ENCODE peak calls at places on chromosomes 6 and 20, in nine cellular contexts. One of them, this sample, is unnamed.

GRCh38 chr6:86526238-86526637 is 411.1 kb upstream of the HTR1E start:
- DNase-seq in RWPE1: no peak
- DNase-seq in fibroblast of the aortic adventitia: no peak
- DNase-seq in SK-N-SH: no peak
- DNase-seq in epithelial cell of esophagus: peak
- DNase-seq in HCT116: no peak
- DNase-seq in HFFc6: no peak
- DNase-seq in PC-3: no peak
- DNase-seq in CD8-positive, alpha-beta T cell: no peak
- DNase-seq in this sample: no peak

GRCh38 chr6:112560651-112561050 is 213.5 kb downstream of the RFPL4B start:
- DNase-seq in RWPE1: no peak
- DNase-seq in fibroblast of the aortic adventitia: no peak
- DNase-seq in SK-N-SH: no peak
- DNase-seq in epithelial cell of esophagus: no peak
- DNase-seq in HCT116: no peak
- DNase-seq in HFFc6: no peak
- DNase-seq in PC-3: peak
- DNase-seq in CD8-positive, alpha-beta T cell: no peak
- DNase-seq in this sample: no peak

GRCh38 chr20:39190666-39191570 is 228.8 kb downstream of the DHX35 start:
- DNase-seq in RWPE1: peak
- DNase-seq in fibroblast of the aortic adventitia: peak
- DNase-seq in SK-N-SH: no peak
- DNase-seq in epithelial cell of esophagus: peak
- DNase-seq in HCT116: peak
- DNase-seq in HFFc6: peak
- DNase-seq in PC-3: peak
- DNase-seq in CD8-positive, alpha-beta T cell: no peak
- DNase-seq in this sample: no peak

GRCh38 chr6:139765825-139766285 is 391.4 kb upstream of the CITED2 start:
- DNase-seq in RWPE1: peak
- DNase-seq in fibroblast of the aortic adventitia: peak
- DNase-seq in SK-N-SH: no peak
- DNase-seq in epithelial cell of esophagus: peak
- DNase-seq in HCT116: peak
- DNase-seq in HFFc6: peak
- DNase-seq in PC-3: peak
- DNase-seq in CD8-positive, alpha-beta T cell: no peak
- DNase-seq in this sample: no peak

GRCh38 chr6:70051197-70051596 is 184.8 kb downstream of the COL19A1 start:
- DNase-seq in RWPE1: no peak
- DNase-seq in fibroblast of the aortic adventitia: no peak
- DNase-seq in SK-N-SH: no peak
- DNase-seq in epithelial cell of esophagus: peak
- DNase-seq in HCT116: no peak
- DNase-seq in HFFc6: no peak
- DNase-seq in PC-3: no peak
- DNase-seq in CD8-positive, alpha-beta T cell: no peak
- DNase-seq in this sample: no peak

GRCh38 chr20:4901031-4901818 is 100.1 kb downstream of the SLC23A2 start:
- DNase-seq in RWPE1: no peak
- DNase-seq in fibroblast of the aortic adventitia: no peak
- DNase-seq in SK-N-SH: no peak
- DNase-seq in epithelial cell of esophagus: peak
- DNase-seq in HCT116: no peak
- DNase-seq in HFFc6: no peak
- DNase-seq in PC-3: no peak
- DNase-seq in CD8-positive, alpha-beta T cell: no peak
- DNase-seq in this sample: no peak

GRCh38 chr20:62716198-62716940 is 7.7 kb downstream of the NTSR1 start:
- DNase-seq in RWPE1: no peak
- DNase-seq in fibroblast of the aortic adventitia: peak
- DNase-seq in SK-N-SH: no peak
- DNase-seq in epithelial cell of esophagus: no peak
- DNase-seq in HCT116: no peak
- DNase-seq in HFFc6: no peak
- DNase-seq in PC-3: no peak
- DNase-seq in CD8-positive, alpha-beta T cell: no peak
- DNase-seq in this sample: no peak

GRCh38 chr20:54228841-54229240 is 21.0 kb downstream of the PFDN4 start:
- DNase-seq in RWPE1: no peak
- DNase-seq in fibroblast of the aortic adventitia: peak
- DNase-seq in SK-N-SH: no peak
- DNase-seq in epithelial cell of esophagus: peak
- DNase-seq in HCT116: no peak
- DNase-seq in HFFc6: peak
- DNase-seq in PC-3: peak
- DNase-seq in CD8-positive, alpha-beta T cell: no peak
- DNase-seq in this sample: no peak

GRCh38 chr6:46972521-46972920 is 50.8 kb upstream of the ADGRF5 start:
- DNase-seq in RWPE1: no peak
- DNase-seq in fibroblast of the aortic adventitia: no peak
- DNase-seq in SK-N-SH: no peak
- DNase-seq in epithelial cell of esophagus: no peak
- DNase-seq in HCT116: no peak
- DNase-seq in HFFc6: no peak
- DNase-seq in PC-3: no peak
- DNase-seq in CD8-positive, alpha-beta T cell: no peak
- DNase-seq in this sample: no peak

GRCh38 chr20:63519765-63520593 is 586 bp upstream of the PPDPF start:
- DNase-seq in RWPE1: peak
- DNase-seq in fibroblast of the aortic adventitia: no peak
- DNase-seq in SK-N-SH: peak
- DNase-seq in epithelial cell of esophagus: peak
- DNase-seq in HCT116: no peak
- DNase-seq in HFFc6: peak
- DNase-seq in PC-3: peak
- DNase-seq in CD8-positive, alpha-beta T cell: peak
- DNase-seq in this sample: no peak

GRCh38 chr20:32678948-32679347 is 5.2 kb upstream of the C20orf203 start:
- DNase-seq in RWPE1: no peak
- DNase-seq in fibroblast of the aortic adventitia: peak
- DNase-seq in SK-N-SH: no peak
- DNase-seq in epithelial cell of esophagus: no peak
- DNase-seq in HCT116: no peak
- DNase-seq in HFFc6: no peak
- DNase-seq in PC-3: peak
- DNase-seq in CD8-positive, alpha-beta T cell: no peak
- DNase-seq in this sample: no peak

GRCh38 chr6:123360359-123360758 is 276.4 kb downstream of the TRDN start:
- DNase-seq in RWPE1: no peak
- DNase-seq in fibroblast of the aortic adventitia: no peak
- DNase-seq in SK-N-SH: no peak
- DNase-seq in epithelial cell of esophagus: no peak
- DNase-seq in HCT116: no peak
- DNase-seq in HFFc6: no peak
- DNase-seq in PC-3: no peak
- DNase-seq in CD8-positive, alpha-beta T cell: no peak
- DNase-seq in this sample: no peak

GRCh38 chr6:10556496-10557391 is 35.6 kb downstream of the GCNT2 start:
- DNase-seq in RWPE1: no peak
- DNase-seq in fibroblast of the aortic adventitia: no peak
- DNase-seq in SK-N-SH: no peak
- DNase-seq in epithelial cell of esophagus: no peak
- DNase-seq in HCT116: no peak
- DNase-seq in HFFc6: no peak
- DNase-seq in PC-3: no peak
- DNase-seq in CD8-positive, alpha-beta T cell: no peak
- DNase-seq in this sample: no peak

GRCh38 chr20:40682104-40683045 is 6.7 kb downstream of the MAFB start:
- DNase-seq in RWPE1: no peak
- DNase-seq in fibroblast of the aortic adventitia: peak
- DNase-seq in SK-N-SH: no peak
- DNase-seq in epithelial cell of esophagus: no peak
- DNase-seq in HCT116: no peak
- DNase-seq in HFFc6: no peak
- DNase-seq in PC-3: no peak
- DNase-seq in CD8-positive, alpha-beta T cell: no peak
- DNase-seq in this sample: no peak

DNA sequence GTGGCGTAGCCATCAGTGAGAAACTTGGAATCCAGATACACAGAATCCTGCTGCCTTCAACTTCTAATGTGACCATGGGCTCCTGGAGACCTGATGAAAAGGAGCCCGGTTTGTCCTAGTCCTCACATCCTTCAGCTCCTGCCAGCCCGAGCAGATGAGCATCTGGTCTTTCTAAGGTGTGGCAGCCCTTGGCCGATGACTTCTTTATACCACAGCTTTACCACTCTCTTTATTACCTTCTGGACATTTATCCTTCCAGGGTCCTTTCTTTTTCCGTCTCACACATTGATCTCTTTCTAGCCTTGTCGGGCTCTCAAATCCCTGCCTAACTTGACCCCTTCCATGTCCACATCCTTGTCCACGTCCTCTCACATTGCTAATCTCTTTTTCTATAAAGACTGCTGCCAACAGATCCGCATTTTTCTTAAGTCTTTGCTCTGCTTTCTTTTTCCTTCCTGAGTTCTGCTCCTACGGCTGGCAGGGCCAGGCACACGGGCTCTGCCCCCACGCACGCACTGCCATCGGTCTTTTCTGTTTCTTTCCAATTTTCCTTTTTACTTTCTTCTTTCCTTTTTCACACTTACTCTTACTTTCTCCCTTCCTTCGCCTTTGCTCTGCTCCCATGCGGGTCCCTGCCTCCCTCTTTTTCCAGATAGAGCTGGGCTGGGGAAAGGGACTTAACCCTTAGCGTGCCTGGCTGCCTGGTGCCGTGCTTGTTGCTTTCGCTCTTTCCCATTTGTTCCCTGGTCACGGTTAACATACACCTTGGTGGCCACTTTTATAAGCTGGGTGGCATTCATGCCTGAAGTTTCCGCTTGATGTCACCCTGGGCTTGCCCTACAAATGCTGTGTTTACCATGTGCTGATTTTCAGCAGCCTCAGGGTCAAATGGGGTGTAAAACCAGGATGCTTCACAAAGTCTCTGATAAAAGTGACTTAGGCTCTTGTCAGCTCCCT is 9.4 kb upstream of the GMPR start:
- DNase-seq in RWPE1: no peak
- DNase-seq in fibroblast of the aortic adventitia: peak
- DNase-seq in SK-N-SH: no peak
- DNase-seq in epithelial cell of esophagus: no peak
- DNase-seq in HCT116: no peak
- DNase-seq in HFFc6: no peak
- DNase-seq in PC-3: peak
- DNase-seq in CD8-positive, alpha-beta T cell: no peak
- DNase-seq in this sample: no peak
- TF ChIP-seq CTCF in RWPE1: no peak
- TF ChIP-seq CTCF in fibroblast of the aortic adventitia: no peak
- TF ChIP-seq CTCF in SK-N-SH: no peak
- TF ChIP-seq CTCF in epithelial cell of esophagus: no peak
- TF ChIP-seq CTCF in HCT116: no peak
- TF ChIP-seq CTCF in HFFc6: no peak
- TF ChIP-seq CTCF in PC-3: peak
- TF ChIP-seq CTCF in CD8-positive, alpha-beta T cell: no peak
- TF ChIP-seq CTCF in this sample: no peak

GRCh38 chr6:4225207-4225872 is 90.0 kb upstream of the ECI2 start:
- DNase-seq in RWPE1: no peak
- DNase-seq in fibroblast of the aortic adventitia: peak
- DNase-seq in SK-N-SH: no peak
- DNase-seq in epithelial cell of esophagus: peak
- DNase-seq in HCT116: no peak
- DNase-seq in HFFc6: no peak
- DNase-seq in PC-3: no peak
- DNase-seq in CD8-positive, alpha-beta T cell: no peak
- DNase-seq in this sample: no peak
- TF ChIP-seq CTCF in RWPE1: no peak
- TF ChIP-seq CTCF in fibroblast of the aortic adventitia: no peak
- TF ChIP-seq CTCF in SK-N-SH: peak
- TF ChIP-seq CTCF in epithelial cell of esophagus: no peak
- TF ChIP-seq CTCF in HCT116: peak
- TF ChIP-seq CTCF in HFFc6: peak
- TF ChIP-seq CTCF in PC-3: peak
- TF ChIP-seq CTCF in CD8-positive, alpha-beta T cell: no peak
- TF ChIP-seq CTCF in this sample: no peak

DNA sequence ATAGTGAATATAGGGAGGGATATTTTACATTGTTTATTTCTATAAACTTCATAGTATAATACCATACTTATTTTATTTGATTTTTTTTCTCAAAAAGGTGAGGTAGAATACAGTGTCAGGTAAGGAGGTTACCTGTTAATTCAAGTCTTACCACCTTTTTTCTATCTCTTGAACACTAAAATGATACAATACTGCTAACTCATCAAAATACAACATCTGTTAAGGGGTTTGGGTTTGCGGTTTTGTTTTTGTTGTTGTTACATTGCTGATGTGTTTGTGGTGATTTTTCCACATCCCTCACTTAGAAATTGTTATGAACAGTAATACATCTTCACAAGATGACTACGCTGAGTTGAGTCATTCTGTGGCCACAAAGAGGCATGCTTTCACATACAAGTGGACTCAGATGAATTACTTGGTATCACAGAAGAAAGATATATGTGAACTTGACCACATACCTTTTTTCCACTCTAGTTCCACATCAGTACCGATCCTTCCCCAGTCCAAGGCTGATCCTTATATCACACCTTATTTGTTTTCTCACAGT is 139.4 kb upstream of the ID4 start:
- DNase-seq in RWPE1: no peak
- DNase-seq in fibroblast of the aortic adventitia: peak
- DNase-seq in SK-N-SH: no peak
- DNase-seq in epithelial cell of esophagus: peak
- DNase-seq in HCT116: no peak
- DNase-seq in HFFc6: peak
- DNase-seq in PC-3: peak
- DNase-seq in CD8-positive, alpha-beta T cell: no peak
- DNase-seq in this sample: no peak
- TF ChIP-seq CTCF in RWPE1: no peak
- TF ChIP-seq CTCF in fibroblast of the aortic adventitia: no peak
- TF ChIP-seq CTCF in SK-N-SH: no peak
- TF ChIP-seq CTCF in epithelial cell of esophagus: no peak
- TF ChIP-seq CTCF in HCT116: no peak
- TF ChIP-seq CTCF in HFFc6: no peak
- TF ChIP-seq CTCF in PC-3: no peak
- TF ChIP-seq CTCF in CD8-positive, alpha-beta T cell: no peak
- TF ChIP-seq CTCF in this sample: no peak

DNA sequence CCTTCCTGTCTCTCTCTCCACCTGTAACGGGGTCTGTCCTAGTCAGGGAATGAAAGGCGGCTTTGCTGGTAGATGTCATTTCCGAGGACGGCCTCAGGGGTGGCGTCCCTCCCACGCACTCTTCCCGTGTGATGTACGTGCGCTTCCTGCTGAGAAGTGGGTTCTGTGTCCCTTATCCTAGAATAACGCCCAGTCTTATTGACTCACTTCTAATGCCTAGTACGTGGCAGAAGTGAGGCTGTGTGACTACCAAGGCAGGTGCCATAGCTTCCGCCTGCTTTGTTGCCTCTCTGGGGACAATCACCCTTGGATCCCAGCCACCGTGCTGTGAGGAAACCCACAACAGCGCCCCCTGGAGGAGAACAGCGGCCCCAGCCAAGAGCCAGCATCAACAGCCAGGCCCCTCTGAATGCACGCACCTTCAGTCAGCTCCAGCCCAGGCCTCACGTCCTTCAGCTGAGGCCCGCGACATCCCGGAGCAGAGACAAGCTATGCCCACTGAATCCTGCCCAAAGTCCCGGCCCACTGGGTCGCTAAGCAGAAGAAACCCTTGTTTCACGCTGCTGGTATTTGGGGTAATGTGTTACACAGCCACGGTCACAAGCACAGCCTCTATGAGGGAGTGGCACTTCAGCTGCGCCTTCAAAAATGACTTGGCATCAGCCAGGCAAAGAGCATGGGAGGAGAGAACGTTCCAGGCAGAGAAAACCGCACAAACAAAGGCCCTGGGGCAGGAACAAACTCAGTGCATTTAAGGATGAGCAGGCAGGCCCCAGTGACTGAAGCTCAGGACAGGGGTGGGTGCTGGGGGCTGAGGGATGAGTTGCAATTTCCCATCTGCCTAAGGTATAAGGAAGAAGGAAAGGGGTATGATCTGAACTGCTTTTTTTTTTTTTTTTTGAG is 224.2 kb downstream of the NFATC2 start:
- DNase-seq in RWPE1: peak
- DNase-seq in fibroblast of the aortic adventitia: peak
- DNase-seq in SK-N-SH: peak
- DNase-seq in epithelial cell of esophagus: no peak
- DNase-seq in HCT116: peak
- DNase-seq in HFFc6: no peak
- DNase-seq in PC-3: peak
- DNase-seq in CD8-positive, alpha-beta T cell: peak
- DNase-seq in this sample: no peak
- TF ChIP-seq CTCF in RWPE1: no peak
- TF ChIP-seq CTCF in fibroblast of the aortic adventitia: peak
- TF ChIP-seq CTCF in SK-N-SH: peak
- TF ChIP-seq CTCF in epithelial cell of esophagus: peak
- TF ChIP-seq CTCF in HCT116: peak
- TF ChIP-seq CTCF in HFFc6: peak
- TF ChIP-seq CTCF in PC-3: peak
- TF ChIP-seq CTCF in CD8-positive, alpha-beta T cell: peak
- TF ChIP-seq CTCF in this sample: no peak

This sample was measured in tibial nerve.